ENCODE peak calls at places on chromosome 9, in six cellular contexts. One of them, this sample, is unnamed.

GRCh38 chr9:129886226-129887174 is 51.2 kb downstream of the USP20 start:
- DNase-seq in IMR-90: no peak
- DNase-seq in HepG2: no peak
- DNase-seq in A549: no peak
- DNase-seq in spleen: peak; percentile 83
- DNase-seq in breast epithelium: no peak
- DNase-seq in this sample: no peak

GRCh38 chr9:34568783-34569182 is 20.7 kb downstream of the CNTFR start:
- DNase-seq in IMR-90: no peak
- DNase-seq in HepG2: no peak
- DNase-seq in breast epithelium: no peak
- DNase-seq in A549: no peak
- DNase-seq in spleen: no peak
- DNase-seq in this sample: no peak

GRCh38 chr9:115717711-115718173 is 435.8 kb upstream of the PAPPA start:
- DNase-seq in A549: no peak
- DNase-seq in spleen: no peak
- DNase-seq in HepG2: no peak
- DNase-seq in IMR-90: peak; percentile 33
- DNase-seq in breast epithelium: no peak
- DNase-seq in this sample: no peak

GRCh38 chr9:124190761-124191160 is 67.0 kb upstream of the NEK6 start:
- DNase-seq in spleen: no peak
- DNase-seq in IMR-90: no peak
- DNase-seq in HepG2: peak; percentile 57
- DNase-seq in A549: no peak
- DNase-seq in breast epithelium: no peak
- DNase-seq in this sample: no peak

GRCh38 chr9:5499889-5500398 is 10.4 kb upstream of the PDCD1LG2 start:
- DNase-seq in HepG2: no peak
- DNase-seq in breast epithelium: no peak
- DNase-seq in spleen: no peak
- DNase-seq in A549: no peak
- DNase-seq in IMR-90: peak; percentile 68
- DNase-seq in this sample: no peak

GRCh38 chr9:126472446-126472845 is 141.3 kb upstream of the LMX1B start:
- DNase-seq in A549: no peak
- DNase-seq in HepG2: no peak
- DNase-seq in IMR-90: no peak
- DNase-seq in spleen: no peak
- DNase-seq in breast epithelium: no peak
- DNase-seq in this sample: no peak

GRCh38 chr9:131391504-131391903 is 2.4 kb upstream of the PRRC2B start:
- DNase-seq in breast epithelium: no peak
- DNase-seq in IMR-90: no peak
- DNase-seq in HepG2: no peak
- DNase-seq in spleen: no peak
- DNase-seq in A549: no peak
- DNase-seq in this sample: no peak

GRCh38 chr9:130267930-130268329 is 2.4 kb downstream of the HMCN2 start:
- DNase-seq in spleen: no peak
- DNase-seq in breast epithelium: no peak
- DNase-seq in IMR-90: no peak
- DNase-seq in HepG2: no peak
- DNase-seq in A549: no peak
- DNase-seq in this sample: no peak

GRCh38 chr9:130461218-130461630 is 16.5 kb downstream of the ASS1 start:
- DNase-seq in breast epithelium: no peak
- DNase-seq in IMR-90: peak; percentile 12
- DNase-seq in HepG2: peak; percentile 28
- DNase-seq in spleen: peak; percentile 89
- DNase-seq in A549: peak; percentile 39
- DNase-seq in this sample: peak; percentile 28

GRCh38 chr9:76610009-76610352 is 151.0 kb downstream of the GCNT1 start:
- DNase-seq in A549: no peak
- DNase-seq in HepG2: no peak
- DNase-seq in breast epithelium: no peak
- DNase-seq in spleen: no peak
- DNase-seq in IMR-90: peak; percentile 54
- DNase-seq in this sample: no peak

GRCh38 chr9:129548571-129549135 is 72.2 kb downstream of the C9orf50 start:
- DNase-seq in HepG2: peak; percentile 45
- DNase-seq in spleen: no peak
- DNase-seq in IMR-90: no peak
- DNase-seq in breast epithelium: no peak
- DNase-seq in A549: no peak
- DNase-seq in this sample: no peak

GRCh38 chr9:125911861-125912260 is 164.7 kb downstream of the PBX3 start:
- DNase-seq in spleen: no peak
- DNase-seq in IMR-90: peak; percentile 10
- DNase-seq in HepG2: no peak
- DNase-seq in A549: no peak
- DNase-seq in breast epithelium: no peak
- DNase-seq in this sample: no peak

GRCh38 chr9:121972501-121972981 is 120.6 kb downstream of the TTLL11 start:
- DNase-seq in HepG2: no peak
- DNase-seq in spleen: no peak
- DNase-seq in IMR-90: peak; percentile 47
- DNase-seq in breast epithelium: peak; percentile 79
- DNase-seq in A549: peak; percentile 47
- DNase-seq in this sample: peak; percentile 65

GRCh38 chr9:12776775-12777055 is 1.9 kb downstream of the LURAP1L start:
- DNase-seq in HepG2: no peak
- DNase-seq in breast epithelium: no peak
- DNase-seq in A549: no peak
- DNase-seq in IMR-90: peak; percentile 63
- DNase-seq in spleen: no peak
- DNase-seq in this sample: no peak

GRCh38 chr9:77707696-77708095 is 59.6 kb upstream of the GNA14 start:
- DNase-seq in A549: peak; percentile 82
- DNase-seq in HepG2: peak; percentile 62
- DNase-seq in breast epithelium: no peak
- DNase-seq in spleen: no peak
- DNase-seq in IMR-90: peak; percentile 99
- DNase-seq in this sample: no peak

GRCh38 chr9:72807765-72808445 is 144.9 kb downstream of the ALDH1A1 start:
- DNase-seq in A549: peak; percentile 42
- DNase-seq in IMR-90: no peak
- DNase-seq in HepG2: peak; percentile 22
- DNase-seq in breast epithelium: no peak
- DNase-seq in spleen: no peak
- DNase-seq in this sample: no peak

GRCh38 chr9:109918359-109919163 is 138.6 kb downstream of the PALM2AKAP2 start:
- DNase-seq in spleen: no peak
- DNase-seq in HepG2: no peak
- DNase-seq in breast epithelium: no peak
- DNase-seq in A549: no peak
- DNase-seq in IMR-90: no peak
- DNase-seq in this sample: no peak

GRCh38 chr9:87640385-87640795 is 85.5 kb upstream of the CTSL start:
- DNase-seq in A549: no peak
- DNase-seq in spleen: no peak
- DNase-seq in HepG2: no peak
- DNase-seq in breast epithelium: no peak
- DNase-seq in IMR-90: peak; percentile 13
- DNase-seq in this sample: no peak

GRCh38 chr9:98859941-98860340 is 52.5 kb downstream of the GALNT12 start:
- DNase-seq in A549: no peak
- DNase-seq in spleen: no peak
- DNase-seq in breast epithelium: no peak
- DNase-seq in IMR-90: no peak
- DNase-seq in HepG2: no peak
- DNase-seq in this sample: no peak

GRCh38 chr9:112881366-112881765 is 9.3 kb downstream of the SLC46A2 start:
- DNase-seq in IMR-90: peak; percentile 81
- DNase-seq in HepG2: no peak
- DNase-seq in spleen: no peak
- DNase-seq in breast epithelium: no peak
- DNase-seq in A549: no peak
- DNase-seq in this sample: no peak

GRCh38 chr9:121842612-121842978 is 191.2 kb downstream of the DAB2IP start:
- DNase-seq in spleen: no peak
- DNase-seq in A549: peak; percentile 23
- DNase-seq in breast epithelium: no peak
- DNase-seq in HepG2: peak; percentile 15
- DNase-seq in IMR-90: peak; percentile 87
- DNase-seq in this sample: no peak

GRCh38 chr9:135067091-135067710 is 20.3 kb upstream of the OLFM1 start:
- DNase-seq in HepG2: no peak
- DNase-seq in A549: no peak
- DNase-seq in IMR-90: no peak
- DNase-seq in breast epithelium: peak; percentile 36
- DNase-seq in spleen: peak; percentile 31
- DNase-seq in this sample: no peak

GRCh38 chr9:76987594-76988200 is 31.8 kb upstream of the FOXB2 start:
- DNase-seq in IMR-90: peak; percentile 44
- DNase-seq in HepG2: peak; percentile 21
- DNase-seq in breast epithelium: no peak
- DNase-seq in spleen: no peak
- DNase-seq in A549: peak; percentile 60
- DNase-seq in this sample: no peak

GRCh38 chr9:93667627-93668026 is 91.2 kb downstream of the PHF2 start:
- DNase-seq in IMR-90: no peak
- DNase-seq in A549: no peak
- DNase-seq in HepG2: no peak
- DNase-seq in breast epithelium: peak; percentile 28
- DNase-seq in spleen: peak; percentile 53
- DNase-seq in this sample: no peak

GRCh38 chr9:113355197-113355596 is 5.9 kb downstream of the BSPRY start:
- DNase-seq in breast epithelium: no peak
- DNase-seq in IMR-90: peak; percentile 12
- DNase-seq in A549: peak; percentile 50
- DNase-seq in HepG2: peak; percentile 77
- DNase-seq in spleen: no peak
- DNase-seq in this sample: no peak

DNA sequence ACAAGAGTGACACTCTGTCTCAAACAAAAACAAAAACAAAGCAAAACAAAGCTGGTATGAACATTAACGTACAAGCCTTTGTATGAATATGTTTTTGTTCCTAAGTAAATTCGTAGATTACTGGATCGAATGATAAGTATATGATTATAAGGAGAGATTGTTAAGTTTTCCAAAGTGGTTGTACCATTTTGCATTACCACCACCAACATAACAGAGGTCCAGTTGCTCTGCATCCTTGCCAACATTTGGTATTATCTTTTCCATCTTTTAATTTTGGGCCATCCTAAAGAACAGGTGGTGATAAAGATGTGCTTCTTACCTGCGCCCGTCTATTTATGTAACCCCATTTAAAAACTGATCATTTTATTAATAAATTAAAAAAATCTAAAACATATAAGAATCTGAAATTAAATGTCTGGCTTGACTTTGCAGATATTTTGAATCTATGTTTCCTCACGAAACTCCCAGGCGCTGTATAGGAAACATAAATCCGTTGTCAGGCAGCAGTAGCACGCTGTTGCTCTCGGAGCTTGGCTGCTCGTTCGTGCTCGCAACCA is 593 bp upstream of the NAA35 start:
- DNase-seq in breast epithelium: no peak
- DNase-seq in spleen: no peak
- DNase-seq in IMR-90: no peak
- DNase-seq in A549: peak; percentile 7
- DNase-seq in HepG2: no peak
- DNase-seq in this sample: no peak
- TF ChIP-seq POLR2A in breast epithelium: peak; percentile 58
- TF ChIP-seq POLR2A in spleen: peak; percentile 49
- TF ChIP-seq POLR2A in IMR-90: peak; percentile 91
- TF ChIP-seq POLR2A in A549: peak; percentile 97
- TF ChIP-seq POLR2A in HepG2: peak; percentile 86
- TF ChIP-seq POLR2A in this sample: no peak

DNA sequence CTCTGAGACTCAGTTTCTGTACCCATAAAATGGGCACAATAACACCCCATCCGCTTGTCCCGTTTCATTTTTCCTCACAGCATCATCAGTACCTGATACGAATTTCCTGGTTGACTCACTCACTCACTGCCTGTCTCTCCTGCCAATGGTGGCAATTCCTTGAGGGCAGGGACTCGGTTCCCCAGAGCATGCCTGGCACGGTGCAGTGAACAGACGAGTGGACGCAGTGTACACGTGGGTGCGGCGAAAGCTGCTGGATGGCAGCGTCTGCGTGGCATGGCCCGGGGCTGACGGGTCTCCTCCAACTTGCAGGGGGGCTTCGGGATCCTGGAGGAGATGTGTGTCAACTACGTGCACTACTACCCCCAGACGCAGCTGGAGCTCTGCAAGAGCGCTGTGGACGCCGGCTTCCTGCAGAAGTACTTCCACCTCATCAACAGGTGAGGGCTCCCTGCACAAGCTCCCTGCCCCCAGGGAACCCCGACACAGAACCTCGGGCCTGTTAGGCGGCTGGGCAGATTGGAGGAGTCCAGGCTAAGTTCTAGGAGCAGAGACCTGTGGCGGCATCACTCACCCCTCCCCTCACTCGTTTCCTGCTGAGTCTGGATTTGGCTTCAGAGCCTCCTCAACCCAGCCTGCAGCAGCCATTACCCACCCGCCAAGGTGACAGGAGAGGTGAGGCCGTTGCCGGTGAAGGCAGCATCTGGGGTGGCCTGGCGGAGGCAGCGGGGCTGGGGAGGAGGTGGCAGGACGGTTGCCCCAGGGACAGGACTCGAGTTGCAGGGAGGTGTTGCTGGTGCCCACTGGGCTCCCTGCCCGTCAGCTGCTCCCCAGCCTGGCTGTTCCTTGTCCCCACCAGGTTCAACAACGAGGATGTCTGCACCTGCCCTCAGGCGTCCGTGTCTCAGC is 20.3 kb downstream of the DBH start:
- DNase-seq in A549: no peak
- DNase-seq in spleen: no peak
- DNase-seq in breast epithelium: no peak
- DNase-seq in HepG2: no peak
- DNase-seq in IMR-90: no peak
- DNase-seq in this sample: no peak
- TF ChIP-seq CTCF in A549: no peak
- TF ChIP-seq CTCF in spleen: no peak
- TF ChIP-seq CTCF in breast epithelium: no peak
- TF ChIP-seq CTCF in HepG2: peak; percentile 42
- TF ChIP-seq CTCF in IMR-90: no peak
- TF ChIP-seq CTCF in this sample: no peak

DNA sequence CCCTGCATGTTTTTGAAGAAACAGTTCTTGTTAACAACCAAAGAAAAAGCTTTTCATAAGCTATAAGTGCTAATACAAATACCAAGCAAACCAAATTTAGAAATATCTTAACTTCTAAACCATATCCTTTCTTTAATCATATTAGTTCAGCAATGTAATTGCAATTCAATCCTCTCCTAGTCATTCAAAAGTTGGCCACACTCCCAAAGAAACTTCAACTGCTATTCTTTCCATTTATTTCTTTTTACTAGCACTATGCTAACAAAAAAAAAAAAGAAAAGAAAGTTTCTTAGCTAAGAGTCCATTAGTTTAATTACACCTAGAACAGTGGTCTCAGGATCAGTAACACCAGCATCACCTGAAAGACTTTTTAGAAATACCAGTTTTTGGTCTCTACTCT is 149.7 kb downstream of the MLLT3 start:
- DNase-seq in breast epithelium: no peak
- DNase-seq in A549: no peak
- DNase-seq in HepG2: no peak
- DNase-seq in spleen: no peak
- DNase-seq in IMR-90: peak; percentile 28
- DNase-seq in this sample: no peak
- H3K4me1 ChIP-seq in breast epithelium: no peaks in the 10 kb centered on the region
- H3K4me1 ChIP-seq in A549: peaks cover 6% of the 10 kb centered on the region
- H3K4me1 ChIP-seq in HepG2: peaks cover 28% of the 10 kb centered on the region
- H3K4me1 ChIP-seq in spleen: no peaks in the 10 kb centered on the region
- H3K4me1 ChIP-seq in IMR-90: no peaks in the 10 kb centered on the region
- H3K4me1 ChIP-seq in this sample: no peaks in the 10 kb centered on the region

GRCh38 chr9:137316012-137316981 is 14.2 kb upstream of the NRARP start:
- DNase-seq in HepG2: no peak
- DNase-seq in spleen: peak; percentile 79
- DNase-seq in breast epithelium: peak; percentile 55
- DNase-seq in IMR-90: no peak
- DNase-seq in A549: peak; percentile 75
- DNase-seq in this sample: no peak
- TF ChIP-seq POLR2A in HepG2: no peak
- TF ChIP-seq POLR2A in spleen: no peak
- TF ChIP-seq POLR2A in breast epithelium: no peak
- TF ChIP-seq POLR2A in IMR-90: no peak
- TF ChIP-seq POLR2A in A549: no peak
- TF ChIP-seq POLR2A in this sample: peak; percentile 27

This sample was measured in prostate gland.